ENCODE peak calls at places on chromosomes 7 and 10, in five cellular contexts. L is HEK293T, W is 8988T, J is NCI-H1105, R is SJSA1. B is an unnamed sample.

GRCh38 chr7:77415822-77416620 is at the start of gene GSAP:
- DNase-seq in L (no peak), W (peak), J (peak), R (peak), B (peak)

GRCh38 chr10:51694369-51694768 is 5.0 kb downstream of the CSTF2T start:
- DNase-seq in L (no peak), W (no peak), J (no peak), R (no peak), B (no peak)

GRCh38 chr7:158602905-158603772 is 15.5 kb upstream of the PTPRN2 start:
- DNase-seq in L (no peak), W (no peak), J (no peak), R (peak), B (no peak)

GRCh38 chr7:116548506-116548905 is 23.7 kb downstream of the CAV1 start:
- DNase-seq in L (no peak), W (no peak), J (no peak), R (no peak), B (no peak)

GRCh38 chr10:7045891-7046599 is 364.8 kb downstream of the SFMBT2 start:
- DNase-seq in L (no peak), W (no peak), J (no peak), R (no peak), B (no peak)

GRCh38 chr7:131094685-131095084 is 233.0 kb upstream of the MKLN1 start:
- DNase-seq in L (no peak), W (no peak), J (no peak), R (no peak), B (no peak)

GRCh38 chr10:6311700-6312330 is 109.1 kb downstream of the PFKFB3 start:
- DNase-seq in L (no peak), W (no peak), J (no peak), R (no peak), B (no peak)

GRCh38 chr7:155066417-155066950 is 3.6 kb upstream of the HTR5A start:
- DNase-seq in L (no peak), W (peak), J (peak), R (no peak), B (no peak)

GRCh38 chr10:60388116-60388515 is 1.6 kb downstream of the ANK3 start:
- DNase-seq in L (no peak), W (no peak), J (no peak), R (no peak), B (no peak)

GRCh38 chr7:22001345-22002004 is 55.8 kb upstream of the CDCA7L start:
- DNase-seq in L (peak), W (peak), J (peak), R (peak), B (peak)

GRCh38 chr10:2477154-2477553 is 590.2 kb upstream of the PFKP start:
- DNase-seq in L (no peak), W (no peak), J (peak), R (no peak), B (peak)

GRCh38 chr7:101521430-101521925 is 107.6 kb downstream of the MYL10 start:
- DNase-seq in L (no peak), W (no peak), J (no peak), R (no peak), B (no peak)

GRCh38 chr7:20793686-20794394 is 7.2 kb upstream of the SP8 start:
- DNase-seq in L (no peak), W (no peak), J (no peak), R (no peak), B (peak)

GRCh38 chr7:94928168-94928707 is 20.8 kb downstream of the PPP1R9A start:
- DNase-seq in L (no peak), W (no peak), J (no peak), R (no peak), B (no peak)

GRCh38 chr7:18538554-18539250 is 43.2 kb downstream of the HDAC9 start:
- DNase-seq in L (no peak), W (no peak), J (no peak), R (no peak), B (no peak)

GRCh38 chr10:72812798-72813430 is 80.6 kb upstream of the OIT3 start:
- DNase-seq in L (no peak), W (no peak), J (no peak), R (peak), B (no peak)

GRCh38 chr7:108368466-108368865 is 87.8 kb downstream of the NRCAM start:
- DNase-seq in L (no peak), W (no peak), J (no peak), R (no peak), B (no peak)

GRCh38 chr7:142248166-142249160 is 9.4 kb downstream of the PRSS58 start:
- DNase-seq in L (no peak), W (no peak), J (no peak), R (no peak), B (peak)

GRCh38 chr7:100171087-100171681 is 2.8 kb upstream of the GAL3ST4 start:
- DNase-seq in L (no peak), W (peak), J (no peak), R (no peak), B (peak)

B was measured in ELF-1.